ENCODE peak calls at places on chromosomes 4 and X, in four cellular contexts. K, H, L and U are unnamed samples.

GRCh38 chr4:181874582-181874981 is 368.6 kb upstream of the TENM3 start:
- DNase-seq in L (no peak), K (no peak), H (no peak), U (no peak)

GRCh38 chr4:38526412-38526811 is 137.6 kb upstream of the KLF3 start:
- DNase-seq in L (no peak), K (peak; percentile 4), H (no peak), U (no peak)

GRCh38 chrX:13305091-13305490 is 14.8 kb downstream of the ATXN3L start:
- DNase-seq in K (no peak), L (no peak), H (no peak), U (no peak)

GRCh38 chrX:19846995-19847790 is 40.2 kb downstream of the SH3KBP1 start:
- DNase-seq in K (no peak), L (peak; percentile 34), H (peak; percentile 89), U (peak; percentile 21)

GRCh38 chr4:175705407-175705806 is 106.7 kb downstream of the GPM6A start:
- DNase-seq in K (no peak), H (no peak), L (no peak), U (no peak)

GRCh38 chr4:1255151-1255550 is 6.2 kb upstream of the CTBP1 start:
- DNase-seq in K (no peak), H (no peak), L (no peak), U (no peak)

GRCh38 chrX:48697182-48697727 is 721 bp downstream of the SUV39H1 start:
- DNase-seq in L (no peak), H (no peak), K (no peak), U (no peak)

GRCh38 chr4:134337584-134337983 is 136.0 kb upstream of the PABPC4L start:
- DNase-seq in K (no peak), H (no peak), L (no peak), U (no peak)

GRCh38 chr4:178205826-178206225 is 763.6 kb upstream of the AGA start:
- DNase-seq in K (no peak), L (no peak), H (peak; percentile 2), U (no peak)

GRCh38 chr4:2663275-2663674 is 92.9 kb downstream of the TNIP2 start:
- DNase-seq in L (no peak), H (no peak), K (no peak), U (no peak)

GRCh38 chr4:55032788-55033187 is 92.6 kb downstream of the KDR start:
- DNase-seq in H (no peak), L (no peak), K (no peak), U (no peak)

GRCh38 chr4:184668511-184669114 is 19.1 kb downstream of the PRIMPOL start:
- DNase-seq in H (peak; percentile 23), K (no peak), L (no peak), U (no peak)

GRCh38 chrX:119617511-119618164 is 11.4 kb upstream of the NKRF start:
- DNase-seq in K (no peak), H (no peak), L (no peak), U (no peak)

GRCh38 chr4:43837171-43837570 is 611.4 kb downstream of the KCTD8 start:
- DNase-seq in K (no peak), H (no peak), L (no peak), U (no peak)

GRCh38 chr4:136078971-136079370 is 1453.3 kb downstream of the PCDH18 start:
- DNase-seq in L (no peak), K (no peak), H (peak; percentile 12), U (no peak)

DNA sequence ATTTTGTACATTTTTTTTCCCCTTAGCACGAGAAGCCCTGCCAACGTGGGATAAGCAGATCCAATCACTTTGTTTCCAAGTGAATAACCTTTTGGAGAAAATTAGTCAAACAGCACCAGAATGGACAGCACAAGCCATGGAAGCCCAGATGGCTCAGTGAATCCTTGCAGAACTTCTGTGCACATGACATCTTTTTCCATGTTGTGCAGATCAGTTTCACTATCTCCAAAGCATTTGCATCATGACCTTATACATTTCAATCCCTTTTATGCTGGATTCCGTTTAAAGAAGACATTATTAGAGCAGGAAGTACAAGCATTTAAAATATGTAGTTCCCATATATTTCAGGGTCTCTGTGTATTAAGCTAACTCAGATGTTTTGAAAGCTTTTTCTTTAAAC is 39.3 kb downstream of the PLAC8 start:
- DNase-seq in K (no peak), L (no peak), H (peak; percentile 41), U (no peak)
- TF ChIP-seq POLR2A in K (no peak), L (no peak), H (no peak), U (no peak)

DNA sequence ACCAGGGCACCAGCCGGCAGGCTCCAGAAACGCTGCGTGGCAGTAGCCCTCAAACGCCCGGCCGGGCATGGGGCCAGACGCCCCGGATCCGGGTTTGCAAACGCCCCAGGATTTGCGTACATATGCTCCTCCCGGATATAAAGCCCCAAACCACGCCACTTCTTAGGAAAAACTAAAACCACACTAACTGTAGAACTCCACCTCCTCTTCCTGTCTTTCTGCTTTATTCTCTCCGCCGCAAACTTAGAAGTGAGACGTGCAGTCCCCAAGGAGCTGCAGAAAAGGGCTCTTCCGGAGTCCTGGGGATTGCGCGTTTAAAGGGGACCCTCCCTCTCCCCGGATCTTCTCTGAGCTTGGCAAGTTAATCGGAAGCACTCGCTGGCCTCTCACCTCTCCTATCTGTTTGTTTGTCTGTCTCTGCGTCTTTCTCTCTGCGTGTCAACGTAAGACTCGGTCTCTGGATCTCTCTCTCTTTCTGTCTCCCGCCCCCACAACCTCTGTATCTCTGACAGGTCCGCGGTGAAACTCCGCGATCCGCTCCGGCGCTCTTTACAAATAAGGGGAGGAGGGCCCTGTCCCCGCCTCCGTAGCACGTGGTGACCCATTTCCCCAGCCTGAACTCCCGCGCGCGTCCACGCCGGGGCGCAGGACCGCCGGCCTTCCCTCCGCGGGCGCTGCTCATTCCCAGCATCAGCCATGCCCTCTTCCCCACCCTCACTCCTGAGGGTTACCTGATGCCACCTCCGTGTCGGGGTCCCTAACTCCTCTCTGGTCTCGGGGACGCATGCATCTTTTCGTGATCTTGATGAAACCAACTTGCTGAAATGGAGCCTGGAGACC is at the start of gene SLC39A8:
- DNase-seq in K (peak; percentile 41), H (peak; percentile 44), L (peak; percentile 82), U (peak; percentile 89)
- TF ChIP-seq POLR2A in K (no peak), H (no peak), L (peak; percentile 55), U (peak; percentile 91)

DNA sequence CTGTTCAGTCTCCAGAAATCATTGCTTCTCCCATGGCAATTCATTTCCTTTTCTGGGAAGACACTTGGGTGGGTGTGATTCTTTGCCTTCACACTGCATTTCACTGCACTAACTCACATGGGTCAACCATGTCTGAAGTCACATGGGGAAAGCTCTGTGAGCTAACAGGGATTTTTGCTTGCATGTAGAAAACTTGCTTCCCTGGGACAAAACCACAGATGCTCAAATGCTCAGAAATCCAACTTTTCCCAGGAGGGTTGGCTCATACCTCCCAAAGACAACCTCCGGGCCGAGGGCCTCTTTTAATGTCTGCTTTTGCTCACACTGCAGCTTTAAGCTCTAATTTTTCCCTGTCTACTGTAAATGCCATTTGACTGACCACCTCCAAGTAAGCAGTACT is 1695.2 kb downstream of the STIM2 start:
- DNase-seq in H (peak; percentile 5), L (no peak), K (no peak), U (no peak)
- TF ChIP-seq POLR2A in H (no peak), L (no peak), K (no peak), U (no peak)

DNA sequence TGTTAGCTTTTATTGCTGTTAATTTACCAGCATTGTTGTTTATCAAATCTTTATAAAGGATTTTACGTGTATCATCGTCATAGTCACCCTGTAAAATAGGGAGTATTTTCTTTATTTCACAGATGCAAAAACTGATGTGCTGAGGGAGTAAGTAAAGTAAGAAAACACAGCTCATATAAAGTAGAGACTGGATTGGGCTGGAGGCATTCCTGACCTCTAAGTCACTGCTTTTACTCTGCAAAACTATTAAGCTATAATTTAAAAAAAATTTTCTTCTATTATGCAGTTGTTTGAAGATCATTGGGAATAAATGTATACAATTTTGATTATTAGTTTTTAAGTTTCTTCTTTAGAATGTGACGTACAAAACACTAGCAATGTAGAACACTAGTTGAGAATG is 45.9 kb downstream of the NUDT6 start:
- DNase-seq in H (peak; percentile 62), K (no peak), L (no peak), U (no peak)
- TF ChIP-seq POLR2A in H (no peak), K (no peak), L (no peak), U (no peak)

GRCh38 chr4:107930821-107931774 is at the start of gene CYP2U1:
- DNase-seq in H (peak; percentile 67), L (peak; percentile 87), K (peak; percentile 68), U (peak; percentile 84)
- TF ChIP-seq POLR2A in H (no peak), L (peak; percentile 66), K (no peak), U (no peak)